ENCODE peak calls at places on chromosomes 3 and 15, in five cellular contexts. One of them, this sample, is unnamed. For H3K4me1 and H3K27me3, the result is how much of the 10 kb centered on the place peaks cover.

GRCh38 chr3:120324185-120324584 is 25.0 kb downstream of the LRRC58 start:
- DNase-seq in effector memory CD4-positive, alpha-beta T cell: no peak
- DNase-seq in ascending aorta: no peak
- DNase-seq in heart left ventricle: no peak
- DNase-seq in IMR-90: peak
- DNase-seq in this sample: no peak

GRCh38 chr3:88149146-88149515 is 628 bp upstream of the C3orf38 start:
- DNase-seq in effector memory CD4-positive, alpha-beta T cell: no peak
- DNase-seq in ascending aorta: no peak
- DNase-seq in heart left ventricle: no peak
- DNase-seq in IMR-90: peak
- DNase-seq in this sample: peak

GRCh38 chr15:28132524-28133275 is 33.6 kb upstream of the OCA2 start:
- DNase-seq in effector memory CD4-positive, alpha-beta T cell: no peak
- DNase-seq in ascending aorta: no peak
- DNase-seq in heart left ventricle: peak
- DNase-seq in IMR-90: peak
- DNase-seq in this sample: no peak

GRCh38 chr3:40290396-40290795 is 19.1 kb upstream of the EIF1B start:
- DNase-seq in effector memory CD4-positive, alpha-beta T cell: no peak
- DNase-seq in ascending aorta: no peak
- DNase-seq in heart left ventricle: peak
- DNase-seq in IMR-90: no peak
- DNase-seq in this sample: no peak

GRCh38 chr3:9915252-9916141 is 1.4 kb upstream of the IL17RC start:
- DNase-seq in effector memory CD4-positive, alpha-beta T cell: no peak
- DNase-seq in ascending aorta: no peak
- DNase-seq in heart left ventricle: peak
- DNase-seq in IMR-90: peak
- DNase-seq in this sample: no peak

GRCh38 chr15:94855018-94855408 is 623.7 kb downstream of the MCTP2 start:
- DNase-seq in effector memory CD4-positive, alpha-beta T cell: no peak
- DNase-seq in ascending aorta: no peak
- DNase-seq in heart left ventricle: no peak
- DNase-seq in IMR-90: no peak
- DNase-seq in this sample: no peak

GRCh38 chr3:161316006-161316689 is 55.2 kb downstream of the SPTSSB start:
- DNase-seq in effector memory CD4-positive, alpha-beta T cell: no peak
- DNase-seq in ascending aorta: no peak
- DNase-seq in heart left ventricle: no peak
- DNase-seq in IMR-90: no peak
- DNase-seq in this sample: peak

GRCh38 chr3:13705051-13705450 is 156.1 kb downstream of the FBLN2 start:
- DNase-seq in effector memory CD4-positive, alpha-beta T cell: no peak
- DNase-seq in ascending aorta: no peak
- DNase-seq in heart left ventricle: no peak
- DNase-seq in IMR-90: no peak
- DNase-seq in this sample: no peak

GRCh38 chr15:38652183-38652794 is 87.7 kb upstream of the RASGRP1 start:
- DNase-seq in effector memory CD4-positive, alpha-beta T cell: no peak
- DNase-seq in ascending aorta: no peak
- DNase-seq in heart left ventricle: no peak
- DNase-seq in IMR-90: no peak
- DNase-seq in this sample: no peak

GRCh38 chr15:62560943-62561571 is 396.0 kb upstream of the C2CD4B start:
- DNase-seq in effector memory CD4-positive, alpha-beta T cell: no peak
- DNase-seq in ascending aorta: no peak
- DNase-seq in heart left ventricle: no peak
- DNase-seq in IMR-90: no peak
- DNase-seq in this sample: no peak

GRCh38 chr3:51340311-51340829 is 44.7 kb upstream of the MANF start:
- DNase-seq in effector memory CD4-positive, alpha-beta T cell: no peak
- DNase-seq in ascending aorta: no peak
- DNase-seq in heart left ventricle: no peak
- DNase-seq in IMR-90: peak
- DNase-seq in this sample: peak

GRCh38 chr15:46014532-46014931 is 379.7 kb downstream of the SQOR start:
- DNase-seq in effector memory CD4-positive, alpha-beta T cell: no peak
- DNase-seq in ascending aorta: no peak
- DNase-seq in heart left ventricle: peak
- DNase-seq in IMR-90: no peak
- DNase-seq in this sample: no peak

GRCh38 chr3:127427169-127427655 is 139.4 kb upstream of the PRR20G start:
- DNase-seq in effector memory CD4-positive, alpha-beta T cell: no peak
- DNase-seq in ascending aorta: no peak
- DNase-seq in heart left ventricle: no peak
- DNase-seq in IMR-90: no peak
- DNase-seq in this sample: no peak

GRCh38 chr3:9098716-9099675 is 135.7 kb upstream of the RAD18 start:
- DNase-seq in effector memory CD4-positive, alpha-beta T cell: no peak
- DNase-seq in ascending aorta: no peak
- DNase-seq in heart left ventricle: no peak
- DNase-seq in IMR-90: no peak
- DNase-seq in this sample: no peak

GRCh38 chr3:40037582-40037981 is 228.2 kb downstream of the MYRIP start:
- DNase-seq in effector memory CD4-positive, alpha-beta T cell: no peak
- DNase-seq in ascending aorta: no peak
- DNase-seq in heart left ventricle: no peak
- DNase-seq in IMR-90: no peak
- DNase-seq in this sample: no peak

GRCh38 chr3:107242579-107242978 is 134.7 kb upstream of the CCDC54 start:
- DNase-seq in effector memory CD4-positive, alpha-beta T cell: no peak
- DNase-seq in ascending aorta: no peak
- DNase-seq in heart left ventricle: no peak
- DNase-seq in IMR-90: no peak
- DNase-seq in this sample: no peak

GRCh38 chr3:157159762-157160651 is at the start of gene CCNL1:
- DNase-seq in effector memory CD4-positive, alpha-beta T cell: peak
- DNase-seq in ascending aorta: peak
- DNase-seq in heart left ventricle: peak
- DNase-seq in IMR-90: peak
- DNase-seq in this sample: peak

GRCh38 chr3:54861248-54862067 is 66.4 kb downstream of the LRTM1 start:
- DNase-seq in effector memory CD4-positive, alpha-beta T cell: no peak
- DNase-seq in ascending aorta: no peak
- DNase-seq in heart left ventricle: no peak
- DNase-seq in IMR-90: peak
- DNase-seq in this sample: no peak

GRCh38 chr15:20358066-20358780 is 183.4 kb downstream of the GOLGA6L6 start:
- DNase-seq in effector memory CD4-positive, alpha-beta T cell: no peak
- DNase-seq in ascending aorta: no peak
- DNase-seq in heart left ventricle: peak
- DNase-seq in IMR-90: no peak
- DNase-seq in this sample: no peak

GRCh38 chr15:66986951-66987350 is 78.5 kb upstream of the SMAD3 start:
- DNase-seq in effector memory CD4-positive, alpha-beta T cell: no peak
- DNase-seq in ascending aorta: no peak
- DNase-seq in heart left ventricle: no peak
- DNase-seq in IMR-90: no peak
- DNase-seq in this sample: no peak

GRCh38 chr15:58440181-58440910 is 8.6 kb downstream of the LIPC start:
- DNase-seq in effector memory CD4-positive, alpha-beta T cell: no peak
- DNase-seq in ascending aorta: no peak
- DNase-seq in heart left ventricle: no peak
- DNase-seq in IMR-90: peak
- DNase-seq in this sample: peak

GRCh38 chr3:45819543-45819942 is 22.4 kb downstream of the LZTFL1 start:
- DNase-seq in effector memory CD4-positive, alpha-beta T cell: no peak
- DNase-seq in ascending aorta: no peak
- DNase-seq in heart left ventricle: no peak
- DNase-seq in IMR-90: peak
- DNase-seq in this sample: no peak

GRCh38 chr3:55615694-55616310 is 128.7 kb upstream of the WNT5A start:
- DNase-seq in effector memory CD4-positive, alpha-beta T cell: no peak
- DNase-seq in ascending aorta: no peak
- DNase-seq in heart left ventricle: no peak
- DNase-seq in IMR-90: no peak
- DNase-seq in this sample: no peak

GRCh38 chr3:29370021-29370420 is 89.2 kb downstream of the RBMS3 start:
- DNase-seq in effector memory CD4-positive, alpha-beta T cell: no peak
- DNase-seq in ascending aorta: no peak
- DNase-seq in heart left ventricle: no peak
- DNase-seq in IMR-90: no peak
- DNase-seq in this sample: no peak

GRCh38 chr3:45273681-45274515 is 47.8 kb upstream of the TMEM158 start:
- DNase-seq in effector memory CD4-positive, alpha-beta T cell: no peak
- DNase-seq in ascending aorta: no peak
- DNase-seq in heart left ventricle: no peak
- DNase-seq in IMR-90: peak
- DNase-seq in this sample: peak

GRCh38 chr3:66302288-66302687 is 81.5 kb downstream of the SLC25A26 start:
- DNase-seq in effector memory CD4-positive, alpha-beta T cell: peak
- DNase-seq in ascending aorta: no peak
- DNase-seq in heart left ventricle: no peak
- DNase-seq in IMR-90: no peak
- DNase-seq in this sample: no peak

GRCh38 chr3:164486150-164486549 is 592.1 kb downstream of the SI start:
- DNase-seq in effector memory CD4-positive, alpha-beta T cell: no peak
- DNase-seq in ascending aorta: no peak
- DNase-seq in heart left ventricle: no peak
- DNase-seq in IMR-90: no peak
- DNase-seq in this sample: no peak

GRCh38 chr3:16512435-16513140 is 911 bp downstream of the RFTN1 start:
- DNase-seq in effector memory CD4-positive, alpha-beta T cell: peak
- DNase-seq in ascending aorta: no peak
- DNase-seq in heart left ventricle: peak
- DNase-seq in IMR-90: no peak
- DNase-seq in this sample: peak

GRCh38 chr3:31252216-31253185 is 280.2 kb upstream of the STT3B start:
- DNase-seq in effector memory CD4-positive, alpha-beta T cell: no peak
- DNase-seq in ascending aorta: no peak
- DNase-seq in heart left ventricle: no peak
- DNase-seq in IMR-90: no peak
- DNase-seq in this sample: no peak

GRCh38 chr15:29698030-29698701 is 124.1 kb downstream of the TJP1 start:
- DNase-seq in effector memory CD4-positive, alpha-beta T cell: no peak
- DNase-seq in ascending aorta: no peak
- DNase-seq in heart left ventricle: no peak
- DNase-seq in IMR-90: peak
- DNase-seq in this sample: peak

GRCh38 chr15:31727612-31728011 is 302.7 kb upstream of the CHRNA7 start:
- DNase-seq in effector memory CD4-positive, alpha-beta T cell: no peak
- DNase-seq in ascending aorta: no peak
- DNase-seq in heart left ventricle: no peak
- DNase-seq in IMR-90: no peak
- DNase-seq in this sample: no peak

GRCh38 chr3:37210230-37210629 is 35.8 kb upstream of the LRRFIP2 start:
- DNase-seq in effector memory CD4-positive, alpha-beta T cell: no peak
- DNase-seq in ascending aorta: no peak
- DNase-seq in heart left ventricle: no peak
- DNase-seq in IMR-90: no peak
- DNase-seq in this sample: peak

GRCh38 chr15:92843819-92844218 is 56.3 kb upstream of the CHD2 start:
- DNase-seq in effector memory CD4-positive, alpha-beta T cell: no peak
- DNase-seq in ascending aorta: no peak
- DNase-seq in heart left ventricle: no peak
- DNase-seq in IMR-90: no peak
- DNase-seq in this sample: no peak

GRCh38 chr15:75989045-75989444 is 23.2 kb downstream of the NRG4 start:
- DNase-seq in effector memory CD4-positive, alpha-beta T cell: no peak
- DNase-seq in ascending aorta: no peak
- DNase-seq in heart left ventricle: no peak
- DNase-seq in IMR-90: peak
- DNase-seq in this sample: no peak

GRCh38 chr3:110577856-110578255 is 493.8 kb upstream of the NECTIN3 start:
- DNase-seq in effector memory CD4-positive, alpha-beta T cell: no peak
- DNase-seq in ascending aorta: no peak
- DNase-seq in heart left ventricle: no peak
- DNase-seq in IMR-90: no peak
- DNase-seq in this sample: no peak

GRCh38 chr3:110579841-110580550 is 491.6 kb upstream of the NECTIN3 start:
- DNase-seq in effector memory CD4-positive, alpha-beta T cell: no peak
- DNase-seq in ascending aorta: no peak
- DNase-seq in heart left ventricle: no peak
- DNase-seq in IMR-90: peak
- DNase-seq in this sample: no peak

GRCh38 chr3:110576962-110577361 is 494.7 kb upstream of the NECTIN3 start:
- DNase-seq in effector memory CD4-positive, alpha-beta T cell: no peak
- DNase-seq in ascending aorta: no peak
- DNase-seq in heart left ventricle: no peak
- DNase-seq in IMR-90: peak
- DNase-seq in this sample: peak

GRCh38 chr3:110575702-110576101 is 495.9 kb upstream of the NECTIN3 start:
- DNase-seq in effector memory CD4-positive, alpha-beta T cell: no peak
- DNase-seq in ascending aorta: no peak
- DNase-seq in heart left ventricle: no peak
- DNase-seq in IMR-90: no peak
- DNase-seq in this sample: no peak
- H3K27ac ChIP-seq in effector memory CD4-positive, alpha-beta T cell: no peak
- H3K27ac ChIP-seq in ascending aorta: no peak
- H3K27ac ChIP-seq in heart left ventricle: no peak
- H3K27ac ChIP-seq in IMR-90: peak
- H3K27ac ChIP-seq in this sample: no peak

DNA sequence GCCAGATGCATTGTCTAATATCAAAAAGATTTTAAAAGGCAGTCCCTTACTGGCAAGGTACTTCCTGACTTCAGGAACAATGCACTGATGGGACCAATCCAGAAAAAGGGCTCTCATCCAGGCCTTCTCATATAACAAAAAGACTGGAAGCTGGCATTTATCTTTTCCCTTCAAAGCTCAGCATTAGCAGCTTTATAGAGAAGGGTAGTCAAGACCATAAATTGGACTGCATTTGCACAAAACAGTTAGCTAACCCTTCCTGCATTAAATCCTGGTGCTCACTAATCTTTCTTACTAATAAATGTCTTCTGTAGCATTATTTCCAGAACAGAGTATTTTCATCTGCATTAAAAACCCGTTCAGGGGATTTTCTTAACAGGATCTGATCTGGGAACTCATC is 46.0 kb upstream of the NEK10 start:
- DNase-seq in effector memory CD4-positive, alpha-beta T cell: no peak
- DNase-seq in ascending aorta: no peak
- DNase-seq in heart left ventricle: no peak
- DNase-seq in IMR-90: no peak
- DNase-seq in this sample: no peak
- H3K4me1 ChIP-seq in effector memory CD4-positive, alpha-beta T cell: under half
- H3K4me1 ChIP-seq in ascending aorta: under half
- H3K4me1 ChIP-seq in heart left ventricle: under half
- H3K4me1 ChIP-seq in IMR-90: under half
- H3K4me1 ChIP-seq in this sample: under half

DNA sequence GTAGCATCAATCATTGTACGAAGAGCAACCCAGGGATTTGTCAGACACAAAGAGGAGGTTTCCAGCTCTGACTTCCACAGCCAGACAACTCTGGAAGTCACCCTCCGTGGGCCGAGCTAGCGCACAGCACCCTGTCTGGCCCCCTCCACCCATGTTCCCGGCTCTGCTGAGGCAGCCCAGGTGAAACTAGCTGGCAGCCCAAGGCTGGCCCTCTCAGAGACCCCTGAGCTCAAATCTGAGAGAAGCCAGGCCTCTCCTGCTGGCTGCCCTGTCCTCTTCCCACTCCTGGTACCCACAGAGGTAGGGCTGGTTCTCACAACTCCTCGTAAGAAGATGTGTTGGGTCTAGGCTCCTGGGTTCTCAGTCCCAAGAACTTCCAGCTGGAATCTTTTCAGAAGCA is 157.0 kb upstream of the BNIP2 start:
- DNase-seq in effector memory CD4-positive, alpha-beta T cell: no peak
- DNase-seq in ascending aorta: no peak
- DNase-seq in heart left ventricle: no peak
- DNase-seq in IMR-90: no peak
- DNase-seq in this sample: no peak
- H3K27me3 ChIP-seq in effector memory CD4-positive, alpha-beta T cell: under half
- H3K27me3 ChIP-seq in ascending aorta: under half
- H3K27me3 ChIP-seq in heart left ventricle: under half
- H3K27me3 ChIP-seq in IMR-90: under half
- H3K27me3 ChIP-seq in this sample: under half

GRCh38 chr15:64682255-64682654 is 93.1 kb downstream of the RBPMS2 start:
- DNase-seq in effector memory CD4-positive, alpha-beta T cell: no peak
- DNase-seq in ascending aorta: no peak
- DNase-seq in heart left ventricle: no peak
- DNase-seq in IMR-90: no peak
- DNase-seq in this sample: no peak
- H3K27ac ChIP-seq in effector memory CD4-positive, alpha-beta T cell: no peak
- H3K27ac ChIP-seq in ascending aorta: no peak
- H3K27ac ChIP-seq in heart left ventricle: no peak
- H3K27ac ChIP-seq in IMR-90: no peak
- H3K27ac ChIP-seq in this sample: no peak

This sample was measured in foreskin keratinocyte.